ENCODE peak calls at places on chromosomes 11 and 22, in seven cellular contexts. M, G, N, P, Y, A and I are unnamed samples.
A peak's percentile ranks its signal among the peaks of the same experiment; 100 is the strongest.

GRCh38 chr22:29072979-29073617 is at the start of gene KREMEN1:
- DNase-seq in Y (no peak), P (no peak), N (no peak), A (no peak), G (no peak), M (peak; percentile 78), I (peak; percentile 26)

GRCh38 chr11:14725150-14725549 is 81.5 kb downstream of the PDE3B start:
- DNase-seq in P (no peak), A (no peak), G (no peak), N (no peak), Y (no peak), M (no peak), I (no peak)

GRCh38 chr11:22928207-22928917 is 68.1 kb upstream of the CCDC179 start:
- DNase-seq in N (no peak), M (no peak), Y (no peak), G (no peak), A (no peak), P (no peak), I (no peak)

GRCh38 chr11:36363361-36364272 is 67.5 kb downstream of the PRR5L start:
- DNase-seq in G (no peak), P (no peak), M (peak; percentile 47), Y (peak; percentile 34), A (no peak), N (no peak), I (no peak)

GRCh38 chr11:85685820-85686459 is at the start of gene CCDC89:
- DNase-seq in A (peak; percentile 92), G (peak; percentile 30), N (peak; percentile 68), Y (peak; percentile 94), M (no peak), P (no peak), I (peak; percentile 48)

GRCh38 chr22:37173709-37174108 is 14.3 kb downstream of the C1QTNF6 start:
- DNase-seq in N (no peak), P (no peak), Y (no peak), G (no peak), M (no peak), A (peak; percentile 79), I (no peak)

GRCh38 chr11:123742778-123743177 is 1.3 kb upstream of the ZNF202 start:
- DNase-seq in P (no peak), M (no peak), G (no peak), Y (no peak), N (no peak), A (no peak), I (no peak)

GRCh38 chr11:133386262-133386661 is 146.0 kb downstream of the OPCML start:
- DNase-seq in N (no peak), P (no peak), G (no peak), M (no peak), A (no peak), Y (no peak), I (no peak)

GRCh38 chr11:31827458-31828206 is 16.5 kb upstream of the PAX6 start:
- DNase-seq in A (no peak), Y (peak; percentile 55), N (no peak), P (no peak), M (no peak), G (no peak), I (no peak)

GRCh38 chr11:28009383-28009782 is 98.6 kb downstream of the KIF18A start:
- DNase-seq in M (no peak), A (no peak), Y (no peak), N (no peak), P (no peak), G (no peak), I (no peak)

GRCh38 chr11:637593-638507 is 781 bp downstream of the DRD4 start:
- DNase-seq in P (no peak), G (no peak), Y (no peak), M (peak; percentile 70), N (no peak), A (no peak), I (no peak)

GRCh38 chr11:70712471-70712870 is 314.1 kb downstream of the CTTN start:
- DNase-seq in G (no peak), A (no peak), N (no peak), M (no peak), Y (no peak), P (no peak), I (peak; percentile 52)

GRCh38 chr11:88886796-88887195 is 179.0 kb downstream of the GRM5 start:
- DNase-seq in N (peak; percentile 40), M (peak; percentile 63), P (peak; percentile 55), Y (no peak), A (no peak), G (no peak), I (peak; percentile 11)

GRCh38 chr11:20163778-20164133 is 3.5 kb upstream of the DBX1 start:
- DNase-seq in G (no peak), Y (no peak), N (no peak), A (no peak), P (no peak), M (no peak), I (no peak)
- TF ChIP-seq POLR2AphosphoS5 in G (no peak), Y (no peak), N (no peak), A (no peak), P (no peak), M (no peak), I (no peak)

DNA sequence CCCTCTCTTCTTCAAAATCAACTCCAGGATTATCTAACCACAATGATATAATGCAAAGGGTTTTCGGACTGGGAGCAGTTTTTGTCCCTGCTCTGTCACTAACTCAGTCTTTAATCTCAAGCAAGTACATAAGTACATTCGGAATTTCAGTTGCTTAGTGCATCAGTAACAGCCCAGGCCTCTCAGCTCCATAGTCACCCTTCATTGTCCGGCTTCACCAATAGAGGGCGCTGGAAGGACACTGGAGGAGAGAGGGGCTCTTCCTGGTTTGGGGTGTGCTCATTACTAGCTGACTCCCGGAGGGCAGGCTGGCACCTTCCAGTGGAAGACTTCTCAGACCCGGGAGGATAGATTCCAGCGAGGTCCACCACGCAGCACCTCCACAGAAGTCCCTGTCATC is 90.4 kb upstream of the PDGFD start:
- DNase-seq in M (peak; percentile 87), A (no peak), Y (no peak), G (peak; percentile 34), P (peak; percentile 46), N (peak; percentile 24), I (no peak)
- TF ChIP-seq CTCF in M (peak; percentile 95), A (no peak), Y (no peak), G (no peak), P (peak; percentile 87), N (peak; percentile 71), I (no peak)

DNA sequence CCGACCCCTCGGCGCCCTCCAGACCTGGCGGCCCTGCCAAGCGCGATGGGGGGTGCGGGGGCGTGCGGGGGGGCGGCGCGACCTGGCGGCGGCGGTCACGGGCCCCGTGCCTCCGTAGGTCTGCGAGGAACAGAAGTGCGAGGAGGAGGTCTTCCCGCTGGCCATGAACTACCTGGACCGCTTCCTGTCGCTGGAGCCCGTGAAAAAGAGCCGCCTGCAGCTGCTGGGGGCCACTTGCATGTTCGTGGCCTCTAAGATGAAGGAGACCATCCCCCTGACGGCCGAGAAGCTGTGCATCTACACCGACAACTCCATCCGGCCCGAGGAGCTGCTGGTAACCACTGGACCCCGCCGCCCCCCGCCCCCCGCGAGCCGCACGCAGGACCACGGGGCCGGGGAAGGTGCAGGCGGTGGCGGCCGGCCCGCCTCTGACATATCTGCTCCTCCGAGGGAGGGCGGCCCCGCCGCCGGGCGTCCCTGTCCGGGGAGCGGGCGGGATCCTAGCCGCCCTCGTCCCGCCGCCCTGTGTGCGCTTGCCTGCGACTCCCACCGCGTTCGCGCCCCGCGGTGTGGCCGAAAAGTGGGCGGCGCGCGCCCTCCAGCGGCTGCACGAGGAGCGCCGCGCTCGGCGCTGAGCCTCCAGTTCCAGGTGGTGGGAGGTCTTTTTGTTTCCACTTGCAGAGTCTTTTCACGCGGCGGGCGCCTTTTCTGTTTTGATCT is 2.1 kb downstream of the CCND1 start:
- DNase-seq in Y (no peak), G (peak; percentile 85), M (peak; percentile 90), P (no peak), N (peak; percentile 50), A (peak; percentile 86), I (peak; percentile 86)
- TF ChIP-seq POLR2A in Y (no peak), G (no peak), M (no peak), P (no peak), N (no peak), A (no peak), I (peak; percentile 19)

GRCh38 chr22:30803679-30804078 is 109.0 kb downstream of the OSBP2 start:
- DNase-seq in Y (no peak), G (no peak), M (no peak), N (no peak), P (no peak), A (no peak), I (no peak)

GRCh38 chr22:30804626-30805025 is 110.0 kb downstream of the OSBP2 start:
- DNase-seq in P (no peak), Y (no peak), A (no peak), N (no peak), M (no peak), G (no peak), I (no peak)

GRCh38 chr22:30801695-30802094 is 107.0 kb downstream of the OSBP2 start:
- DNase-seq in M (no peak), G (no peak), N (no peak), A (no peak), P (no peak), Y (no peak), I (no peak)

GRCh38 chr22:30806391-30806861 is 111.8 kb downstream of the OSBP2 start:
- DNase-seq in N (peak; percentile 30), A (no peak), P (peak; percentile 66), G (no peak), Y (no peak), M (peak; percentile 52), I (no peak)

GRCh38 chr22:30802202-30803166 is 107.8 kb downstream of the OSBP2 start:
- DNase-seq in M (peak; percentile 91), P (peak; percentile 61), Y (no peak), G (peak; percentile 90), N (peak; percentile 77), A (peak; percentile 80), I (peak; percentile 86)
- TF ChIP-seq POLR2AphosphoS5 in M (no peak), P (peak; percentile 19), Y (peak; percentile 48), G (peak; percentile 75), N (no peak), A (no peak), I (no peak)

GRCh38 chr11:15852179-15852578 is 504.2 kb downstream of the SOX6 start:
- DNase-seq in G (peak; percentile 34), P (peak; percentile 19), Y (no peak), A (no peak), M (no peak), N (peak; percentile 13), I (peak; percentile 36)
- TF ChIP-seq CTCF in G (peak; percentile 16), P (peak; percentile 62), Y (no peak), A (no peak), M (peak; percentile 69), N (peak; percentile 54), I (peak; percentile 65)

GRCh38 chr11:2890466-2891241 is 5.1 kb upstream of the CDKN1C start:
- DNase-seq in A (peak; percentile 91), Y (no peak), P (no peak), M (peak; percentile 52), N (no peak), G (peak; percentile 93), I (peak; percentile 73)
- TF ChIP-seq POLR2A in A (no peak), Y (no peak), P (peak; percentile 18), M (no peak), N (no peak), G (no peak), I (no peak)